ENCODE peak calls at places on chromosomes 13 and 19, in four cellular contexts. C is T-helper 9 cell; R is posterior cingulate gyrus; I is central memory CD4-positive, alpha-beta T cell. M is an unnamed sample.

GRCh38 chr13:27997904-27998522 is 9.5 kb upstream of the URAD start:
- DNase-seq in I (no peak), C (no peak), R (no peak), M (no peak)

GRCh38 chr13:76948139-76948538 is at the start of gene ACOD1:
- DNase-seq in R (no peak), I (no peak), C (no peak), M (no peak)

GRCh38 chr13:110883539-110883938 is 31.3 kb downstream of the ANKRD10 start:
- DNase-seq in I (no peak), C (no peak), R (no peak), M (no peak)

GRCh38 chr19:1837625-1838105 is 10.6 kb downstream of the REXO1 start:
- DNase-seq in I (peak), C (peak), R (no peak), M (no peak)

GRCh38 chr19:8458380-8458779 is 13.6 kb downstream of the HNRNPM start:
- DNase-seq in R (no peak), I (no peak), C (no peak), M (no peak)

GRCh38 chr13:27352698-27353097 is 71.7 kb upstream of the GTF3A start:
- DNase-seq in I (no peak), C (no peak), R (no peak), M (no peak)

GRCh38 chr19:12885749-12886706 is 973 bp downstream of the KLF1 start:
- DNase-seq in I (no peak), R (no peak), C (no peak), M (no peak)

GRCh38 chr13:95260031-95260525 is 41.2 kb downstream of the ABCC4 start:
- DNase-seq in I (no peak), R (no peak), C (no peak), M (no peak)

GRCh38 chr19:7904074-7905020 is 670 bp downstream of the MAP2K7 start:
- DNase-seq in R (no peak), I (peak), C (peak), M (peak)

GRCh38 chr19:5983367-5983955 is 5.5 kb upstream of the RANBP3 start:
- DNase-seq in I (no peak), C (no peak), R (no peak), M (no peak)

GRCh38 chr13:101026736-101027398 is 352.3 kb upstream of the TMTC4 start:
- DNase-seq in R (no peak), I (no peak), C (no peak), M (no peak)

GRCh38 chr13:46609052-46609451 is 56.1 kb downstream of the LRCH1 start:
- DNase-seq in R (no peak), C (no peak), I (no peak), M (no peak)

GRCh38 chr19:4375620-4376228 is 24.6 kb downstream of the SH3GL1 start:
- DNase-seq in R (no peak), C (no peak), I (no peak), M (peak)

GRCh38 chr19:14056069-14056666 is 5.7 kb downstream of the PALM3 start:
- DNase-seq in I (no peak), C (no peak), R (no peak), M (no peak)

M was measured in sigmoid colon.